ENCODE peak calls at places on chromosome 14, in four cellular contexts. Y is neural progenitor cell, T is pancreas, R is psoas muscle. M is an unnamed sample. For H3K4me1, the result is how much of the 10 kb centered on the place peaks cover.

GRCh38 chr14:55388160-55388559 is 23.5 kb downstream of the ATG14 start:
- DNase-seq in Y (no peak), T (no peak), R (no peak), M (no peak)

GRCh38 chr14:74596747-74597456 is 15.1 kb downstream of the LTBP2 start:
- DNase-seq in Y (no peak), T (no peak), R (peak), M (no peak)

GRCh38 chr14:100586153-100586519 is 1.1 kb downstream of the BEGAIN start:
- DNase-seq in Y (no peak), T (no peak), R (peak), M (no peak)

GRCh38 chr14:74804219-74804825 is 41.2 kb downstream of the YLPM1 start:
- DNase-seq in Y (peak), T (no peak), R (no peak), M (no peak)

GRCh38 chr14:61219673-61220072 is 61.5 kb downstream of the TMEM30B start:
- DNase-seq in Y (peak), T (no peak), R (no peak), M (no peak)

GRCh38 chr14:94217116-94217515 is 43.0 kb downstream of the PPP4R4 start:
- DNase-seq in Y (peak), T (no peak), R (no peak), M (no peak)

GRCh38 chr14:91354979-91355685 is 62.5 kb downstream of the CCDC88C start:
- DNase-seq in Y (peak), T (no peak), R (no peak), M (no peak)

GRCh38 chr14:90472632-90473031 is 75.8 kb downstream of the CALM1 start:
- DNase-seq in Y (no peak), T (no peak), R (no peak), M (no peak)

GRCh38 chr14:77126074-77126325 is 15.6 kb downstream of the ZDHHC22 start:
- DNase-seq in Y (no peak), T (no peak), R (no peak), M (no peak)

GRCh38 chr14:57086271-57087162 is 182.2 kb downstream of the EXOC5 start:
- DNase-seq in Y (no peak), T (no peak), R (no peak), M (no peak)

GRCh38 chr14:102620413-102620812 is 28.0 kb downstream of the RCOR1 start:
- DNase-seq in Y (no peak), T (no peak), R (no peak), M (no peak)

GRCh38 chr14:96574633-96575191 is 72.5 kb downstream of the PAPOLA start:
- DNase-seq in Y (no peak), T (no peak), R (no peak), M (peak)

GRCh38 chr14:95363468-95363954 is 43.8 kb upstream of the CLMN start:
- DNase-seq in Y (no peak), T (no peak), R (no peak), M (peak)

GRCh38 chr14:30894923-30895515 is 20.7 kb downstream of the COCH start:
- DNase-seq in Y (no peak), T (no peak), R (no peak), M (no peak)

GRCh38 chr14:101449114-101449513 is 112.2 kb upstream of the DIO3 start:
- DNase-seq in Y (no peak), T (no peak), R (no peak), M (peak)

GRCh38 chr14:73997108-73997943 is 21.8 kb downstream of the ENTPD5 start:
- DNase-seq in Y (no peak), T (no peak), R (no peak), M (no peak)

GRCh38 chr14:100488057-100488456 is 99.2 kb downstream of the BEGAIN start:
- DNase-seq in Y (no peak), T (no peak), R (no peak), M (no peak)

GRCh38 chr14:63555572-63555971 is 12.4 kb upstream of the PPP2R5E start:
- DNase-seq in Y (no peak), T (no peak), R (no peak), M (no peak)

GRCh38 chr14:60944206-60944605 is 36.7 kb downstream of the TRMT5 start:
- DNase-seq in Y (peak), T (no peak), R (no peak), M (no peak)

GRCh38 chr14:23556700-23557440 is 799 bp downstream of the THTPA start:
- DNase-seq in Y (no peak), T (no peak), R (no peak), M (no peak)

GRCh38 chr14:55125403-55125802 is 3.6 kb upstream of the LGALS3 start:
- DNase-seq in Y (no peak), T (no peak), R (no peak), M (peak)

GRCh38 chr14:96634896-96635295 is 132.7 kb downstream of the PAPOLA start:
- DNase-seq in Y (no peak), T (no peak), R (no peak), M (peak)

GRCh38 chr14:87993485-87993809 is 465 bp upstream of the GALC start:
- DNase-seq in Y (no peak), T (no peak), R (no peak), M (no peak)

GRCh38 chr14:76129851-76130576 is 21.7 kb upstream of the GPATCH2L start:
- DNase-seq in Y (peak), T (no peak), R (no peak), M (no peak)

GRCh38 chr14:88189840-88190191 is 133.3 kb downstream of the KCNK10 start:
- DNase-seq in Y (no peak), T (no peak), R (no peak), M (no peak)

GRCh38 chr14:63737582-63738006 is 9.7 kb upstream of the SGPP1 start:
- DNase-seq in Y (no peak), T (no peak), R (no peak), M (no peak)

GRCh38 chr14:93232159-93232558 is 25.1 kb downstream of the UBR7 start:
- DNase-seq in Y (no peak), T (no peak), R (no peak), M (no peak)

GRCh38 chr14:85535916-85536834 is 6.2 kb downstream of the FLRT2 start:
- DNase-seq in Y (peak), T (no peak), R (no peak), M (no peak)

GRCh38 chr14:101181717-101182313 is 278.3 kb upstream of the RTL1 start:
- DNase-seq in Y (no peak), T (peak), R (no peak), M (peak)

GRCh38 chr14:23727566-23728335 is 91.6 kb downstream of the DHRS2 start:
- DNase-seq in Y (peak), T (no peak), R (no peak), M (no peak)

GRCh38 chr14:90475298-90475697 is 78.5 kb downstream of the CALM1 start:
- DNase-seq in Y (no peak), T (no peak), R (no peak), M (no peak)

GRCh38 chr14:25400607-25401206 is 350.8 kb upstream of the STXBP6 start:
- DNase-seq in Y (peak), T (no peak), R (no peak), M (peak)

GRCh38 chr14:101852785-101853184 is 91.3 kb downstream of the PPP2R5C start:
- DNase-seq in Y (no peak), T (no peak), R (no peak), M (no peak)

GRCh38 chr14:68217891-68218290 is 398.3 kb downstream of the RAD51B start:
- DNase-seq in Y (no peak), T (no peak), R (no peak), M (no peak)

GRCh38 chr14:68216957-68217356 is 397.4 kb downstream of the RAD51B start:
- DNase-seq in Y (no peak), T (no peak), R (no peak), M (no peak)

GRCh38 chr14:68222154-68222553 is 402.6 kb downstream of the RAD51B start:
- DNase-seq in Y (no peak), T (no peak), R (no peak), M (no peak)

GRCh38 chr14:68222726-68223125 is 403.1 kb downstream of the RAD51B start:
- DNase-seq in Y (no peak), T (no peak), R (no peak), M (no peak)

GRCh38 chr14:68219407-68219806 is 399.8 kb downstream of the RAD51B start:
- DNase-seq in Y (peak), T (no peak), R (no peak), M (no peak)
- H3K27ac ChIP-seq in Y (no peak), T (no peak), R (no peak), M (no peak)

GRCh38 chr14:68691031-68691864 is 101.6 kb downstream of the ZFP36L1 start:
- DNase-seq in Y (peak), T (no peak), R (peak), M (no peak)
- H3K4me1 ChIP-seq in Y (under half), T (under half), R (under half), M (under half)

GRCh38 chr14:49114161-49114893 is 471.9 kb downstream of the RPS29 start:
- DNase-seq in Y (no peak), T (no peak), R (no peak), M (no peak)
- H3K27ac ChIP-seq in Y (no peak), T (no peak), R (no peak), M (no peak)

DNA sequence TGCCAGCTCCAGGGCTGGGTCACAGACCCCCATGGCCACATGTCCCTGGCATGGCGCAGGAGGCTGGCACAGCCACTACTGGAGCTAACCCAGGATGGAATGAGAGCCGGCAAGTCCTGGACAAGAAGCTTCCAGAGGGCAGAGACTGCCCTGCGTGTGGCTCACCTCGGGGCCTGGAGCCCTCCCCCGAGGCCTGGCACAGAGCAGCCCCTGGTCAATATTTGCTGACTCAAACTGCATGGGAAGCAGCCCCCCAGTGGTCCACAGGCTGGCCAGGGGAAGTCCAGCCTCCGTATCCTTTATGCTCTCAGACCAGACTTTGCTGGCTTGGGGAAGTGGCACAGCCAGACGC is 71.4 kb downstream of the BCL11B start:
- DNase-seq in Y (no peak), T (no peak), R (no peak), M (no peak)
- H3K4me1 ChIP-seq in Y (under half), T (under half), R (under half), M (under half)

GRCh38 chr14:50736932-50737419 is 68.9 kb upstream of the SAV1 start:
- DNase-seq in Y (no peak), T (no peak), R (no peak), M (no peak)

GRCh38 chr14:50741571-50741970 is 73.5 kb upstream of the SAV1 start:
- DNase-seq in Y (no peak), T (no peak), R (no peak), M (no peak)

GRCh38 chr14:50739186-50739585 is 71.1 kb upstream of the SAV1 start:
- DNase-seq in Y (no peak), T (no peak), R (peak), M (no peak)

GRCh38 chr14:50744242-50744641 is 76.1 kb upstream of the SAV1 start:
- DNase-seq in Y (no peak), T (no peak), R (no peak), M (no peak)

DNA sequence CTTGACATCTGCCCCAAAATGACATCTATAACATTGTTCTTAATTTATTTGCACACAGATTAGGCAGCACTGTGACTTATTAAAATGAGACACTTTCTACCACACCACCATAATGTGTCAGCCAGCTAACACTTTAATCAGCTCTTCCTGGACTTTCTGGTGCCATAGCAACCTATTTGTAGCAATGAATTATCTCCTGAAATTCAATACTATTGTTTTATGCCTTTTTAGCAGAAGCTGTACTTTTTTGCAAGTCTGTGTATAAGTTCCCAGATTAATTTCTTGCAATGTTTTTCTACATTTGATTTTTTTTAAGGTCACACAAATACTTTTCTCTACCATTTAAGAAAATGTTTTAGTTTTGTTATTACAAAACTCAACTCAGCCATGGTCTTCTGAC is 72.8 kb upstream of the SAV1 start:
- DNase-seq in Y (no peak), T (no peak), R (no peak), M (no peak)
- H3K27ac ChIP-seq in Y (no peak), T (no peak), R (peak), M (no peak)

DNA sequence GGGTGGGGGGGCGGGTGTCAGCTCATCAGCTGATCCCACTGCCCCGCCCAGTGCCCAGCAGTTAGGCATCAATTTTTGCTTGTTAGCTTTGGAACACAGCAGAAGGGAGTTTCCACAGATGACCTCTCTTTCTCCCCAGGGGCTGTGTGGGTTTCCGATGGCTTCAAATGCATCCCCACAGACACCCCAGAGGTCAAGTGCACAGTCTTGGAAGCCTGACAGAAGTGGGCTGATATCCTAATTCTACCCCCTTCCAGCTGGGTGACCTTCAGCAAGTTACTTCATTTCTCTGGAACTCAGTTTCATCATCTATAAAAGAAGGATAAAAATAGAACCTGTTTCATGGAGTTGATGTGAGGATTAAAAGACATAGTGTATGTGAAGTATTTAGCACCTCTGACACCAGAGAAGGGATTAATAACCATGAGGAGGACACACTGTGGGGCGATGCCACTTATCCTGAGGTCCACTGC is 22.0 kb downstream of the TTC9 start:
- DNase-seq in Y (no peak), T (no peak), R (no peak), M (no peak)
- H3K4me1 ChIP-seq in Y (under half), T (under half), R (under half), M (under half)

GRCh38 chr14:32201196-32201815 is 539 bp upstream of the RNU6-7 start:
- DNase-seq in Y (peak), T (peak), R (peak), M (peak)

GRCh38 chr14:32202941-32203882 is at the start of gene RNU6-8:
- DNase-seq in Y (peak), T (peak), R (peak), M (peak)

GRCh38 chr14:32201816-32202467 is at the start of gene RNU6-7:
- DNase-seq in Y (peak), T (no peak), R (peak), M (no peak)

GRCh38 chr14:32203928-32204357 is 874 bp upstream of the RNU6-8 start:
- DNase-seq in Y (peak), T (no peak), R (peak), M (no peak)

GRCh38 chr14:32202468-32202865 is 602 bp downstream of the RNU6-8 start:
- DNase-seq in Y (peak), T (no peak), R (no peak), M (no peak)
- H3K27ac ChIP-seq in Y (no peak), T (peak), R (peak), M (peak)

GRCh38 chr14:59634617-59635016 is 58.0 kb upstream of the CCDC175 start:
- DNase-seq in Y (no peak), T (no peak), R (no peak), M (no peak)
- H3K4me1 ChIP-seq in Y (under half), T (under half), R (under half), M (under half)

GRCh38 chr14:20668969-20669368 is 15.4 kb upstream of the RNASE4 start:
- DNase-seq in Y (no peak), T (no peak), R (no peak), M (no peak)
- H3K27ac ChIP-seq in Y (no peak), T (no peak), R (no peak), M (no peak)